ENCODE peak calls at places on chromosome 20, in five cellular contexts. G, Y, O, I and N are unnamed samples.

GRCh38 chr20:1934162-1934561 is 39.0 kb downstream of the SIRPA start:
- DNase-seq in I (no peak), Y (peak; percentile 97), O (peak; percentile 64), G (no peak), N (peak; percentile 21)

GRCh38 chr20:48405909-48406308 is 421.9 kb downstream of the PREX1 start:
- DNase-seq in I (no peak), O (no peak), G (peak; percentile 84), Y (no peak), N (no peak)

GRCh38 chr20:39986231-39986904 is 702.7 kb downstream of the MAFB start:
- DNase-seq in G (peak; percentile 71), I (peak; percentile 78), Y (peak; percentile 58), O (no peak), N (peak; percentile 58)

GRCh38 chr20:2671977-2672376 is 8.0 kb upstream of the IDH3B start:
- DNase-seq in I (no peak), Y (no peak), G (peak; percentile 80), O (no peak), N (no peak)

GRCh38 chr20:33672426-33673114 is 1.7 kb downstream of the NECAB3 start:
- DNase-seq in O (no peak), Y (peak; percentile 18), G (no peak), I (no peak), N (peak; percentile 60)

GRCh38 chr20:19210426-19211155 is 1.9 kb upstream of the SLC24A3 start:
- DNase-seq in Y (peak; percentile 52), I (no peak), O (no peak), G (no peak), N (no peak)

GRCh38 chr20:32959351-32960221 is 44.6 kb downstream of the SUN5 start:
- DNase-seq in I (no peak), O (no peak), G (peak; percentile 53), Y (no peak), N (no peak)

GRCh38 chr20:23995905-23996666 is 7.5 kb upstream of the GGTLC1 start:
- DNase-seq in G (peak; percentile 60), O (no peak), I (peak; percentile 51), Y (peak; percentile 34), N (peak; percentile 54)

GRCh38 chr20:18279231-18279630 is 9.1 kb upstream of the ZNF133 start:
- DNase-seq in Y (peak; percentile 53), O (no peak), G (no peak), I (no peak), N (no peak)

GRCh38 chr20:17589161-17589834 is 19.4 kb downstream of the DSTN start:
- DNase-seq in Y (peak; percentile 56), G (no peak), O (no peak), I (no peak), N (no peak)

GRCh38 chr20:58065508-58066361 is 162.7 kb downstream of the ANKRD60 start:
- DNase-seq in O (no peak), G (peak; percentile 56), I (no peak), Y (peak; percentile 18), N (no peak)

GRCh38 chr20:61285152-61285645 is 33.1 kb downstream of the CDH4 start:
- DNase-seq in Y (no peak), O (no peak), G (no peak), I (no peak), N (no peak)
- H3K4me3 ChIP-seq in Y (no peak overlapping the region), O (no peak overlapping the region), G (no peak overlapping the region), I (no peak overlapping the region), N (no peak overlapping the region)

DNA sequence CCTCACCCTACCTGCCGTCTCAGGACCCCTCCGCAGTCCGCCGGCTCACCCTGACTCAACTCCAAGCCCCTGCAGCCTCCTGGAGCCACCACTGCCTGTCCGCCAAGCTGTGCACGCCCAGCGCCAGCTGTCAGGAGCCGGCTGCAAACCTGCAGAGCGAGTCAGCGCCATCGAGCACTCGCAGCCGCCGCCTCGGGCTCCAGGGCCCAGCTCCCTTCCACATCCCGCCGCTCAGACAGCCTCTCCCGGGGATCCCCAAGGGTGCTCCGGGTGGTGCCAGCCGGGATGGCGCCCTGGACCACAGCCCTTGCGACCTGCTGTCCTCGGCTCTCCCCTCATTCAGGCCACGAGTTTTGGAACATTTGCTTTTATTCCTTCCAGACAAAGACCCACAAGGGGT is 4.2 kb downstream of the TNNC2 start:
- DNase-seq in Y (no peak), G (no peak), I (no peak), O (no peak), N (peak; percentile 41)
- TF ChIP-seq CTCF in Y (no peak), G (no peak), I (no peak), O (no peak), N (no peak)

GRCh38 chr20:43515628-43516027 is 8.1 kb downstream of the L3MBTL1 start:
- DNase-seq in O (no peak), Y (no peak), G (no peak), I (no peak), N (no peak)
- H3K4me3 ChIP-seq in O (peak overlapping the region; percentile 0), Y (no peak overlapping the region), G (peak overlapping the region; percentile 73), I (no peak overlapping the region), N (no peak overlapping the region)

GRCh38 chr20:4449977-4450715 is 271.6 kb upstream of the PRND start:
- DNase-seq in Y (peak; percentile 30), G (no peak), O (no peak), I (no peak), N (peak; percentile 93)
- TF ChIP-seq CTCF in Y (peak; percentile 25), G (peak; percentile 57), O (peak; percentile 61), I (no peak), N (peak; percentile 75)

GRCh38 chr20:53580376-53581111 is 13.1 kb downstream of the ZNF217 start:
- DNase-seq in I (no peak), O (no peak), G (no peak), Y (no peak), N (no peak)
- H3K4me3 ChIP-seq in I (no peak overlapping the region), O (no peak overlapping the region), G (peak overlapping the region; percentile 29), Y (peak overlapping the region; percentile 3), N (no peak overlapping the region)

DNA sequence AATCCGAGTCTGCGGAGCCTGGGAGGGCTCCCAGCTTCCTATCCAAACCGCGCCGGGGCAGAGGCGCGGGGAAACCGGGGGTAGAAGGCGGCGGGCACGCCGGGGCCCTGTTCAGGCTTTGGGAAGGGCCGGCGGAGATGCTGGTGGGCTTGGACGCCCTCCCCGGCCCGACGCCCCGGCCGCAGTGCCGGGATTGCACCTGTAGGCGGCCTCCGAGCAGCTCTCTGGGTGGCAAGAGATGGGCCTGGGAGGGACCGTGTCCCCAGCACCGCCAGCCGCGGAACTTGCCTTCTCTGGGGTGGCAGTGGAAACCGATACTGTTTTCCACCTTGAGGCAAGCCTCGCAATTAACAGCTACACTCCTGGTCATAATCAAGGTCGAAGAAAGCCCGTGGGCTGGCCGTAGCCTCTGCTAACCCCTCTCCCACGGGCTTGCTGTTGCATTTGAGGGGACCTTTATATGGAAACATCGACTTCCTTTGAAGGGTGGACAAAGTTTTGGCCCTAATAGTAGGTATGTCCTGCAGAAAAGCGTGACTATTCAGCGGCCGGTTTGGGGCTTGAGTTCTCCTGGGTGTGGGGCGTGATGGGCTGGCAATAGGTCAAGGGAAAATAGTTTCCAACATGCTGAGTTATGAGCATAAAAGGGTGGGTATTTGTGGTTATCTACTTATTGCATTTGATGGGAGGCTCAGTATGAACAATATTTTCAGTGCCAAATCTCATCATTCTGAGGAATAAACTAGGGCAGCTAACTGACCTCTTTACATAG is 1.1 kb upstream of the JAG1 start:
- DNase-seq in I (peak; percentile 79), G (peak; percentile 96), O (no peak), Y (peak; percentile 49), N (peak; percentile 74)
- TF ChIP-seq CTCF in I (peak; percentile 78), G (peak; percentile 96), O (peak; percentile 85), Y (peak; percentile 59), N (peak; percentile 79)

GRCh38 chr20:54525906-54526596 is 50.7 kb downstream of the DOK5 start:
- DNase-seq in I (no peak), O (no peak), Y (no peak), G (peak; percentile 50), N (no peak)
- H3K4me3 ChIP-seq in I (no peak overlapping the region), O (no peak overlapping the region), Y (no peak overlapping the region), G (no peak overlapping the region), N (no peak overlapping the region)

DNA sequence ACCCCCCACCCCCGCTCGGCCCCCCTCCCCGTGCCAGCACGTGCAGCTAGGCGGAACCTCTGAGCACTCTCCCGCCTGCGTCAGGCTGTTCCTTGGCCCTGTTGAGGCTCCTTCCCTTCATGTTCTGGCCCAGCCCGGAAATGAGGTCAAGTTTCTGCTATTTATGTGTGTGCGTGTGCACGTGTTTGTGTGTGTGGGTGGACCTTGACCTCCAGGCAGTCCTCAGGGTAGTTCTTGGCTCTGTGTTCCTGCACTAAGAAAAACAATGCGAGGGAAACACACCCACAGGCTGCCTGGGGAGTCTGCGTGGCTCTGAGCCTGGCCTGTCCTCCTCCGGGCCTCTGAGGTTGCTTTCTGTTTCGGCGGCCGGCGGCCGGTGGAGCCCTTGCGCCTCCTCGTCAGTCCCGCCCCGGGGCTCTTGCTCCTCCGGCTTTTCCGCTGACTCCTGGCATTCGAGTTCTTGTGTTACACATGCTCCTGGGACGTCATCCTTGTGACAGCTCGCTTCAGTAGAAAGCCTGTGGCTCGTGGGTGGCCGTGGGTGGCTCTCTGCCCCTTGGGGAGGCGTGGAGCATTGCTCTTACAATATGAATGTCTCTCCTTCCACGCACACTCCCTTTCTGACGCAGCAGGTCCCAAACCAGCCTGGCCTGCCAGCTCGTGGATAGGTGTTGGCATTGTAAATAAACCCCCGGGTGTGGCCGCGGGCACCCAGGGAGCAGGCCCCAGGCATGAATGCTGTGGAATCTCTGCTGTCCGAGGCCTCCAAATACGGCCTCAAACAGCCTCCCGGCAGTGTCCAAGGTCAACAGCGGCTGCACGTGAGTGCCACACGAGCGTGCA is 10.0 kb downstream of the SLCO4A1 start:
- DNase-seq in Y (peak; percentile 99), O (peak; percentile 96), G (no peak), I (peak; percentile 94), N (peak; percentile 99)
- TF ChIP-seq CTCF in Y (no peak), O (no peak), G (no peak), I (no peak), N (peak; percentile 26)